ENCODE peak calls at places on chromosome 10, in seven cellular contexts. One of them, this sample, is unnamed.

GRCh38 chr10:79147796-79148451 is 79.2 kb downstream of the ZMIZ1 start:
- DNase-seq in fibroblast of the aortic adventitia: no peak
- DNase-seq in OCI-LY7: peak; percentile 19
- DNase-seq in GM12865: no peak
- DNase-seq in astrocyte of the cerebellum: no peak
- DNase-seq in nephron progenitor cell: no peak
- DNase-seq in GM06990: no peak
- DNase-seq in this sample: no peak

GRCh38 chr10:12704488-12704887 is 297.0 kb downstream of the CCDC3 start:
- DNase-seq in GM06990: no peak
- DNase-seq in nephron progenitor cell: no peak
- DNase-seq in astrocyte of the cerebellum: no peak
- DNase-seq in fibroblast of the aortic adventitia: no peak
- DNase-seq in OCI-LY7: no peak
- DNase-seq in GM12865: no peak
- DNase-seq in this sample: no peak

GRCh38 chr10:26485150-26485941 is 47.2 kb downstream of the APBB1IP start:
- DNase-seq in nephron progenitor cell: no peak
- DNase-seq in OCI-LY7: no peak
- DNase-seq in GM12865: no peak
- DNase-seq in fibroblast of the aortic adventitia: peak; percentile 70
- DNase-seq in astrocyte of the cerebellum: no peak
- DNase-seq in GM06990: no peak
- DNase-seq in this sample: no peak

GRCh38 chr10:104208730-104209129 is 23.4 kb downstream of the CFAP43 start:
- DNase-seq in fibroblast of the aortic adventitia: peak; percentile 5
- DNase-seq in GM12865: no peak
- DNase-seq in nephron progenitor cell: no peak
- DNase-seq in astrocyte of the cerebellum: no peak
- DNase-seq in OCI-LY7: no peak
- DNase-seq in GM06990: no peak
- DNase-seq in this sample: no peak

GRCh38 chr10:122640921-122641320 is 58.7 kb downstream of the C10orf120 start:
- DNase-seq in nephron progenitor cell: no peak
- DNase-seq in astrocyte of the cerebellum: no peak
- DNase-seq in fibroblast of the aortic adventitia: no peak
- DNase-seq in GM12865: no peak
- DNase-seq in GM06990: no peak
- DNase-seq in OCI-LY7: no peak
- DNase-seq in this sample: no peak

GRCh38 chr10:60731134-60731883 is 47.0 kb upstream of the CDK1 start:
- DNase-seq in fibroblast of the aortic adventitia: no peak
- DNase-seq in nephron progenitor cell: no peak
- DNase-seq in astrocyte of the cerebellum: no peak
- DNase-seq in GM12865: peak; percentile 59
- DNase-seq in GM06990: peak; percentile 21
- DNase-seq in OCI-LY7: no peak
- DNase-seq in this sample: peak; percentile 77

GRCh38 chr10:129416136-129416530 is 50.9 kb upstream of the MGMT start:
- DNase-seq in fibroblast of the aortic adventitia: no peak
- DNase-seq in nephron progenitor cell: no peak
- DNase-seq in GM06990: no peak
- DNase-seq in astrocyte of the cerebellum: no peak
- DNase-seq in OCI-LY7: no peak
- DNase-seq in GM12865: no peak
- DNase-seq in this sample: no peak

GRCh38 chr10:18087398-18087797 is 52.8 kb upstream of the CACNB2 start:
- DNase-seq in OCI-LY7: no peak
- DNase-seq in GM06990: no peak
- DNase-seq in GM12865: no peak
- DNase-seq in nephron progenitor cell: no peak
- DNase-seq in astrocyte of the cerebellum: no peak
- DNase-seq in fibroblast of the aortic adventitia: peak; percentile 68
- DNase-seq in this sample: no peak

GRCh38 chr10:16965740-16966447 is 148.7 kb upstream of the RSU1 start:
- DNase-seq in OCI-LY7: no peak
- DNase-seq in GM12865: no peak
- DNase-seq in fibroblast of the aortic adventitia: peak; percentile 95
- DNase-seq in nephron progenitor cell: no peak
- DNase-seq in GM06990: no peak
- DNase-seq in astrocyte of the cerebellum: peak; percentile 100
- DNase-seq in this sample: no peak

GRCh38 chr10:60944159-60944909 is at the start of gene RHOBTB1:
- DNase-seq in GM12865: peak; percentile 20
- DNase-seq in OCI-LY7: no peak
- DNase-seq in GM06990: peak; percentile 41
- DNase-seq in fibroblast of the aortic adventitia: peak; percentile 76
- DNase-seq in nephron progenitor cell: peak; percentile 84
- DNase-seq in astrocyte of the cerebellum: peak; percentile 59
- DNase-seq in this sample: peak; percentile 14

GRCh38 chr10:4249841-4250496 is 465.0 kb upstream of the KLF6 start:
- DNase-seq in astrocyte of the cerebellum: no peak
- DNase-seq in GM12865: no peak
- DNase-seq in nephron progenitor cell: no peak
- DNase-seq in OCI-LY7: no peak
- DNase-seq in GM06990: no peak
- DNase-seq in fibroblast of the aortic adventitia: no peak
- DNase-seq in this sample: no peak

GRCh38 chr10:104065748-104066147 is 19.9 kb downstream of the COL17A1 start:
- DNase-seq in nephron progenitor cell: no peak
- DNase-seq in GM12865: no peak
- DNase-seq in OCI-LY7: no peak
- DNase-seq in astrocyte of the cerebellum: no peak
- DNase-seq in fibroblast of the aortic adventitia: no peak
- DNase-seq in GM06990: no peak
- DNase-seq in this sample: no peak

GRCh38 chr10:16105082-16105481 is 244.8 kb upstream of the MINDY3 start:
- DNase-seq in nephron progenitor cell: no peak
- DNase-seq in GM06990: no peak
- DNase-seq in GM12865: no peak
- DNase-seq in OCI-LY7: no peak
- DNase-seq in astrocyte of the cerebellum: no peak
- DNase-seq in fibroblast of the aortic adventitia: no peak
- DNase-seq in this sample: no peak

GRCh38 chr10:99522511-99523250 is 10.1 kb upstream of the NKX2-3 start:
- DNase-seq in GM12865: no peak
- DNase-seq in OCI-LY7: no peak
- DNase-seq in GM06990: no peak
- DNase-seq in fibroblast of the aortic adventitia: no peak
- DNase-seq in astrocyte of the cerebellum: no peak
- DNase-seq in nephron progenitor cell: peak; percentile 63
- DNase-seq in this sample: no peak
- TF ChIP-seq CTCF in GM12865: no peak
- TF ChIP-seq CTCF in OCI-LY7: no peak
- TF ChIP-seq CTCF in GM06990: no peak
- TF ChIP-seq CTCF in fibroblast of the aortic adventitia: no peak
- TF ChIP-seq CTCF in astrocyte of the cerebellum: no peak
- TF ChIP-seq CTCF in nephron progenitor cell: peak; percentile 21
- TF ChIP-seq CTCF in this sample: no peak

GRCh38 chr10:124742418-124743187 is 1.6 kb downstream of the FAM53B start:
- DNase-seq in OCI-LY7: peak; percentile 79
- DNase-seq in astrocyte of the cerebellum: no peak
- DNase-seq in nephron progenitor cell: peak; percentile 38
- DNase-seq in GM06990: no peak
- DNase-seq in GM12865: peak; percentile 50
- DNase-seq in fibroblast of the aortic adventitia: no peak
- DNase-seq in this sample: no peak
- TF ChIP-seq CTCF in OCI-LY7: peak; percentile 60
- TF ChIP-seq CTCF in astrocyte of the cerebellum: peak; percentile 49
- TF ChIP-seq CTCF in nephron progenitor cell: no peak
- TF ChIP-seq CTCF in GM06990: peak; percentile 29
- TF ChIP-seq CTCF in GM12865: no peak
- TF ChIP-seq CTCF in fibroblast of the aortic adventitia: peak; percentile 44
- TF ChIP-seq CTCF in this sample: no peak

GRCh38 chr10:33327750-33328149 is 6.7 kb downstream of the NRP1 start:
- DNase-seq in GM12865: no peak
- DNase-seq in GM06990: no peak
- DNase-seq in OCI-LY7: no peak
- DNase-seq in fibroblast of the aortic adventitia: peak; percentile 55
- DNase-seq in nephron progenitor cell: no peak
- DNase-seq in astrocyte of the cerebellum: no peak
- DNase-seq in this sample: no peak
- TF ChIP-seq CTCF in GM12865: no peak
- TF ChIP-seq CTCF in GM06990: no peak
- TF ChIP-seq CTCF in OCI-LY7: peak; percentile 43
- TF ChIP-seq CTCF in fibroblast of the aortic adventitia: peak; percentile 43
- TF ChIP-seq CTCF in nephron progenitor cell: no peak
- TF ChIP-seq CTCF in astrocyte of the cerebellum: peak; percentile 50
- TF ChIP-seq CTCF in this sample: no peak

GRCh38 chr10:69801094-69801433 is 642 bp upstream of the COL13A1 start:
- DNase-seq in astrocyte of the cerebellum: peak; percentile 22
- DNase-seq in fibroblast of the aortic adventitia: peak; percentile 56
- DNase-seq in nephron progenitor cell: peak; percentile 78
- DNase-seq in GM06990: no peak
- DNase-seq in GM12865: peak; percentile 40
- DNase-seq in OCI-LY7: peak; percentile 13
- DNase-seq in this sample: peak; percentile 75

GRCh38 chr10:69800665-69801064 is 1.0 kb upstream of the COL13A1 start:
- DNase-seq in fibroblast of the aortic adventitia: no peak
- DNase-seq in nephron progenitor cell: no peak
- DNase-seq in astrocyte of the cerebellum: no peak
- DNase-seq in GM06990: no peak
- DNase-seq in GM12865: no peak
- DNase-seq in OCI-LY7: no peak
- DNase-seq in this sample: no peak

GRCh38 chr10:69801434-69802315 is at the start of gene COL13A1:
- DNase-seq in OCI-LY7: no peak
- DNase-seq in GM12865: no peak
- DNase-seq in fibroblast of the aortic adventitia: peak; percentile 60
- DNase-seq in astrocyte of the cerebellum: no peak
- DNase-seq in GM06990: no peak
- DNase-seq in nephron progenitor cell: peak; percentile 92
- DNase-seq in this sample: no peak

GRCh38 chr10:69797959-69798358 is 3.7 kb upstream of the COL13A1 start:
- DNase-seq in GM06990: no peak
- DNase-seq in fibroblast of the aortic adventitia: no peak
- DNase-seq in GM12865: no peak
- DNase-seq in astrocyte of the cerebellum: no peak
- DNase-seq in nephron progenitor cell: no peak
- DNase-seq in OCI-LY7: no peak
- DNase-seq in this sample: no peak

DNA sequence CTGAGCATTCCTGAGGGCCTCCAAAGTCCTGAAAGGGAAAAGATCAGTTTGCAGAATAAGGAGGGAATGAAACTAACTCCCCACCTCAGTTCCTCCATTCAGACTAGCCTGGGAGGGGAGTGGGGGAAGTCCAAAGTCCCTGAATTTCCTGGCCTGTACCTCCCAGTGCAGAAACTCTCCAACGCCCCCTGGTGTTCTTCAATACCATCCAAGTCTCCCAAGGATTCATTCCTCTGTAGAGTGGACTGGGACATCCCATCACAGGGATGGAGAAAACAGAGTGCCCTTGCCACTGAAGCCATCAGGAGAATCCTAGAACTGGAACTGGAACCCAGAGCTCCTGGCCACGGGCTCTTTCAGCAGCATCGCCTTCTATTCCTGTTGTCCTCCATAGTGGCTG is 1.6 kb upstream of the COL13A1 start:
- DNase-seq in GM12865: peak; percentile 24
- DNase-seq in fibroblast of the aortic adventitia: peak; percentile 76
- DNase-seq in GM06990: no peak
- DNase-seq in nephron progenitor cell: peak; percentile 70
- DNase-seq in OCI-LY7: peak; percentile 18
- DNase-seq in astrocyte of the cerebellum: peak; percentile 42
- DNase-seq in this sample: peak; percentile 57
- TF ChIP-seq CTCF in GM12865: peak; percentile 55
- TF ChIP-seq CTCF in fibroblast of the aortic adventitia: peak; percentile 86
- TF ChIP-seq CTCF in GM06990: peak; percentile 76
- TF ChIP-seq CTCF in nephron progenitor cell: peak; percentile 64
- TF ChIP-seq CTCF in OCI-LY7: peak; percentile 79
- TF ChIP-seq CTCF in astrocyte of the cerebellum: peak; percentile 94
- TF ChIP-seq CTCF in this sample: peak; percentile 35

This sample was measured in GM20000.